ENCODE peak calls at places on chromosomes 11 and 22, in four cellular contexts. J is effector memory CD4-positive, alpha-beta T cell; M is heart right ventricle; B is HFF-Myc. A is an unnamed sample.

GRCh38 chr22:46139895-46140350 is 10.4 kb upstream of the PPARA start:
- DNase-seq in M (no peak), B (no peak), J (no peak), A (no peak)

GRCh38 chr22:29457730-29458129 is 19.3 kb downstream of the RFPL1 start:
- DNase-seq in M (no peak), B (peak; percentile 21), J (no peak), A (no peak)

GRCh38 chr11:57321388-57321995 is 3.3 kb downstream of the TNKS1BP1 start:
- DNase-seq in J (no peak), B (no peak), M (no peak), A (no peak)

GRCh38 chr11:18748766-18749375 is 22.9 kb upstream of the IGSF22 start:
- DNase-seq in J (no peak), M (no peak), B (no peak), A (no peak)

GRCh38 chr22:29078869-29079207 is 6.0 kb downstream of the KREMEN1 start:
- DNase-seq in B (no peak), J (no peak), M (no peak), A (no peak)

GRCh38 chr11:117580866-117581265 is 216.2 kb downstream of the DSCAML1 start:
- DNase-seq in B (no peak), J (no peak), M (no peak), A (no peak)

GRCh38 chr22:47445212-47445611 is 682.8 kb downstream of the TBC1D22A start:
- DNase-seq in B (no peak), M (no peak), J (no peak), A (no peak)

GRCh38 chr11:93939084-93939780 is 81.9 kb upstream of the HEPHL1 start:
- DNase-seq in J (no peak), B (no peak), M (no peak), A (no peak)

GRCh38 chr11:61532136-61533038 is 23.8 kb downstream of the LRRC10B start:
- DNase-seq in B (no peak), J (peak; percentile 8), M (no peak), A (no peak)

GRCh38 chr11:12110714-12111481 is 508 bp downstream of the MICAL2 start:
- DNase-seq in M (peak; percentile 49), B (no peak), J (peak; percentile 16), A (no peak)

GRCh38 chr11:125967515-125967914 is 21.7 kb downstream of the VSIG10L2 start:
- DNase-seq in B (no peak), J (no peak), M (no peak), A (no peak)

GRCh38 chr11:83120328-83120727 is 36.6 kb upstream of the PCF11 start:
- DNase-seq in B (no peak), J (no peak), M (no peak), A (no peak)

GRCh38 chr11:63146586-63146985 is 2.6 kb upstream of the SLC22A24 start:
- DNase-seq in J (no peak), B (no peak), M (no peak), A (no peak)

GRCh38 chr11:12131943-12132789 is 21.8 kb downstream of the MICAL2 start:
- DNase-seq in M (no peak), J (no peak), B (no peak), A (no peak)

GRCh38 chr11:8720868-8721739 is 38.5 kb downstream of the RPL27A start:
- DNase-seq in J (no peak), B (no peak), M (no peak), A (no peak)

GRCh38 chr11:22554221-22554620 is 71.4 kb downstream of the FANCF start:
- DNase-seq in M (no peak), J (no peak), B (no peak), A (no peak)

GRCh38 chr11:64146036-64146943 is 19.6 kb downstream of the MACROD1 start:
- DNase-seq in B (no peak), J (peak; percentile 41), M (no peak), A (no peak)

GRCh38 chr11:47587039-47587675 is 679 bp downstream of the FAM180B start:
- DNase-seq in M (no peak), B (no peak), J (no peak), A (no peak)

GRCh38 chr11:129023968-129024676 is 81.5 kb upstream of the TP53AIP1 start:
- DNase-seq in J (no peak), B (no peak), M (no peak), A (no peak)

GRCh38 chr22:38927033-38927789 is 30.2 kb upstream of the APOBEC3A start:
- DNase-seq in B (no peak), M (peak; percentile 65), J (peak; percentile 13), A (no peak)

GRCh38 chr11:6156628-6157367 is 13.3 kb downstream of the OR52B2 start:
- DNase-seq in M (no peak), J (no peak), B (no peak), A (no peak)

GRCh38 chr11:1260023-1260501 is 37.2 kb downstream of the MUC5B start:
- DNase-seq in B (no peak), J (peak; percentile 28), M (no peak), A (no peak)

DNA sequence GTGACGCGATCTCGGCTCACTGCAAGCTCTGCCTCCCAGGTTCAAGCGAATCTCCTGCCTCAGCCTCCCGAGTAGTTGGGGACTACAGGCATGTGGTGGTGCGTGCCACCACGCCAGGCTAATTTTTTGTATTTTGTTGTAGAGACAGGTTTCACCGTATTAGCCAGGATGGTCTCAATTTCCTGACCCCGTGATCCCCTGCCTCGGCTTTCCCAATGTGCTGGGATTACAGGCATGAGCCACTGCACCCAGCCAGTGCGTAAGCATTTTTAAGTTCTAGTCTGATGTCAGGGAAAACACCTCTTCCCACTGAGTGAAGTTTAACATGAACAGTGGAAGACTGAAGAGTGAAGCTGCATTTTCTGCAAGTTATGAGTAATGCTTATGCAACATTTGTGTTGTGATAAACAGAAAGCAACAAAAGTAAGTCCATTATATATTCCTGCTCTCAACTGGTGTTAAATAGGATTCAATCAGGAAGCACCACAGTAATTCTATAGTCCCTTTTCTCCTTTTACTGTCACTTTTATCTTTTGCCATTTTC is 1219.8 kb upstream of the RAG2 start:
- DNase-seq in M (no peak), B (no peak), J (no peak), A (no peak)
- H3K4me3 ChIP-seq in M (no peak overlapping the region), B (no peak overlapping the region), J (no peak overlapping the region), A (no peak overlapping the region)

DNA sequence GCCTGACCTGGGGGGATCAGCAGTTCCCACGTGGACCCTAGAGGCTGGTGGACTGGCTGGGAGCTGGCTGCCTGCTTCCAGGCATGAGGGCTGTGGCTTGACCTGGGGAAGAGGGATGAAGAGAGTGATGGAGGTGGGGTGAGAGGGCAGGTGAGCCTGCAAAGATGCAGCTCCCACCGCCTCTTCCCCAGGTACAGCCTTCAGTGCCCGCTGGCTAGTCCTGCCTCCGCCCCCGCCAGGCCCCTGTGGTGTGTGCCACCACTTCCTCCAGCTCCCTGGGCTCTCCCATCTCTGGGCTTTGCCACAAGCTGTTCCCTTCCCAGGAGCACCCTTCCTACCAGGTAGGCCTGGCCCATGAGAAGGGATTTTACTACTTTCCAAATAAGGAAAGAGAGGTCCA is 19.1 kb downstream of the PARVG start:
- DNase-seq in M (no peak), B (no peak), J (no peak), A (no peak)
- H3K4me3 ChIP-seq in M (no peak overlapping the region), B (no peak overlapping the region), J (no peak overlapping the region), A (no peak overlapping the region)

DNA sequence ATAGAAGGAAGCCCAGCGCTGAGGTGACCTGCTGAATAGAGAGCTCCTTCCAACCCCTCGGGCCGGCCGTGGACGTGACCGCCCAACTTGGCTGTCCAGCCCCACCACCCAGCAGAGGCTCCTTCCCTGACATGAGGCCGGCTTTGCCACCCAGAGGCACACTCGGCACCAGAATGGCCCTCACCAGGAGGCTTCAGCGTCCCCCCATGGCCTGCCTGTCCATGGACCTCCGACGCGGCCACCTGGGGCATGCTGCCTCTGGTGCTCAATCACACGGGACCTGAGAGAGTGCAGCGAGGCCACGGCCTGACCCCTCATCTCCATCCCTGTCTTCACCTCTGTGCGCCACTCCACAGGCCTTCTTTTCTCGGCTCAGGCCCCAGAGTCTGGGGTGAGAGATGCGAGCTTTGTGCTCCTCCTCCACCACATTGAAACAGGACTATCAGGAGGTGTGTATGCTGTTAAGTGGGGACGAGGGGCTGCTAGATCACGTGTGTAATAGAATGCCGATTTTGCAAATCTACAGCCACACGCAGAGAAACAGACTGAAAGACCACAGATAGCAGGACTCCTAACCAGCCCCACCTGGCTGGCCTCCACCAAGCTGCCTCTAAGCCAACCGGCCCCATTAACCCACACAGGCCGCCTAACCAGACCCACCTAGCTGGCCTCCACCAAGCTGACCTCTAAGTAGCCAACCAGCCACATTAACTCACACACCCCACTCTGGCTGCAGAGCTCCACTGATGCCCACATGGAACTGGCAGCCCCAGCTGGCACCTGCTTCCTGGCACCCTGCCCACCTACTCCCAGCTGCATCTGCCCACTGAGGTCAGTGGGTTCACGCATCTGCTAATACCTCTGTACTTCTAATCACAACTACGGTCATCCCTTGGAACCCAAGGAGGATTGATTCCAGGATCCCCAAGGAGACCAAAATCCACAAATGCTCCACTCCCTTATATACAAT is 20.7 kb downstream of the LINC01488 start:
- DNase-seq in B (no peak), M (no peak), J (no peak), A (no peak)
- H3K4me3 ChIP-seq in B (no peak overlapping the region), M (no peak overlapping the region), J (no peak overlapping the region), A (no peak overlapping the region)

GRCh38 chr22:36963302-36963701 is 49.9 kb downstream of the CSF2RB start:
- DNase-seq in B (no peak), J (no peak), M (no peak), A (no peak)
- H3K4me3 ChIP-seq in B (no peak overlapping the region), J (no peak overlapping the region), M (no peak overlapping the region), A (no peak overlapping the region)

DNA sequence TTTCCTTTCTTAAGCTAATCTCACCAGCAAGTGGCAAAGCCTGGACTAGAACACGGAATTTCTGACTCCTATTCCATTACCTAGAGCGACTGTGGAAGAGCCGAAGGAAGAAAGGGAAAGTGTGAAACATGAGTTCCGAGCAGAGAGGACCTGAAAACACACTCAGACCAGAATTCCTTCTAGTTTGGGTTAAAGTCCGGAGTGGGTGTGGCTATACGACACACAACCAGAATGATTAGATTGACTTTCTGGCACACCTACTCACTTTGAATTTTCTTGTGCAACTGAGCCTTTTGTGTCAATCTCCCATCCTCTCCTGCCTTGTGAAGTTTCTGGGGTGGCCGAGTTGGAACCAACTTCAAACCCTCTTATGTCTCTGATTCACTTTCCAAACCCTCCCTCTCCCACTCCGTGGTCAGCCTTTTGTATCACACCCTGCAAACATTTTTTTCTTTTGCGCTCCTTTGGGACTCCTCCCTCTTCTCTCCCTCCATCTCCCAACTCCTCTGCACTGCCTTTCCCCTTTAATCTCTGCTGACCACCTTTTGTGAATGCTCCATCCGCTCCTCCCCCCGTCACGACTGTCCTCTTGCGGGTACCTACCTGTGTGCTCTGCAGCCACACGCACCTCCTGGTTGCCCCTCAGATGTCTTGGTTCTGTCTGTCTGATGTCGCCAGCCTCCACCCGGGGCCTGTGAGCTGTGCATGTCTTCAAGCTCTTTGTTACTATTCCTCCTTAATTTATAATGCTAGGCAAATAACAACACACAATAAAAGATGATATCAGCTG is 86.3 kb upstream of the BLID start:
- DNase-seq in M (no peak), B (no peak), J (no peak), A (no peak)
- H3K4me3 ChIP-seq in M (peak overlapping the region; percentile 47), B (peak overlapping the region; percentile 47), J (no peak overlapping the region), A (peak overlapping the region; percentile 71)

GRCh38 chr22:49916851-49917250 is 1.4 kb downstream of the ALG12 start:
- DNase-seq in J (no peak), M (no peak), B (no peak), A (no peak)
- H3K4me3 ChIP-seq in J (peak overlapping the region; percentile 97), M (peak overlapping the region; percentile 90), B (peak overlapping the region; percentile 80), A (no peak overlapping the region)